ENCODE peak calls at places on chromosomes 2 and 18, in nine cellular contexts. S is AG10803; M is psoas muscle; I is neural crest cell; X is H9; U is CD4-positive, alpha-beta T cell; Q is AG04449; B is GM13976; Y is IMR-90. D is an unnamed sample.

GRCh38 chr18:48342125-48342524 is 67.1 kb downstream of the ZBTB7C start:
- DNase-seq in Y (no peak), B (no peak), U (no peak), I (no peak), X (no peak), M (no peak), S (no peak), Q (no peak), D (no peak)

GRCh38 chr2:121186261-121186660 is 98.7 kb downstream of the TFCP2L1 start:
- DNase-seq in B (no peak), Y (no peak), M (no peak), Q (no peak), I (no peak), S (no peak), X (peak; percentile 17), U (no peak), D (no peak)

GRCh38 chr2:202604699-202605098 is 30.1 kb upstream of the FAM117B start:
- DNase-seq in M (no peak), S (no peak), B (no peak), Q (no peak), U (no peak), Y (peak; percentile 38), I (no peak), X (no peak), D (no peak)

GRCh38 chr2:65265090-65266045 is 37.7 kb downstream of the ACTR2 start:
- DNase-seq in Y (peak; percentile 91), S (peak; percentile 89), Q (peak; percentile 58), B (no peak), U (no peak), I (no peak), M (no peak), X (no peak), D (no peak)

GRCh38 chr2:149741646-149742045 is 154.1 kb upstream of the MMADHC start:
- DNase-seq in U (no peak), B (no peak), S (peak; percentile 98), Q (peak; percentile 84), X (no peak), Y (peak; percentile 87), M (no peak), I (no peak), D (no peak)

GRCh38 chr2:54212456-54212855 is 43.6 kb downstream of the TSPYL6 start:
- DNase-seq in S (peak; percentile 95), X (no peak), I (no peak), Q (peak; percentile 85), M (no peak), B (no peak), Y (peak; percentile 96), U (no peak), D (no peak)

GRCh38 chr2:222000326-222000725 is 298.5 kb downstream of the PAX3 start:
- DNase-seq in S (peak; percentile 57), M (no peak), Y (peak; percentile 95), B (no peak), X (no peak), Q (peak; percentile 45), U (no peak), I (no peak), D (no peak)

GRCh38 chr2:71552356-71552755 is 99.0 kb downstream of the DYSF start:
- DNase-seq in M (peak; percentile 24), U (no peak), S (no peak), I (no peak), X (no peak), Y (no peak), B (no peak), Q (no peak), D (no peak)

GRCh38 chr2:203804766-203805484 is 62.6 kb upstream of the CTLA4 start:
- DNase-seq in S (peak; percentile 49), Q (no peak), B (no peak), I (no peak), X (no peak), Y (peak; percentile 55), M (no peak), U (no peak), D (no peak)

GRCh38 chr2:122180972-122181371 is 425.5 kb downstream of the TSN start:
- DNase-seq in S (no peak), X (no peak), I (no peak), B (no peak), Y (no peak), U (no peak), Q (no peak), M (no peak), D (no peak)

GRCh38 chr2:16553222-16553621 is 112.4 kb downstream of the CYRIA start:
- DNase-seq in Q (no peak), I (peak; percentile 44), Y (peak; percentile 33), S (peak; percentile 26), M (no peak), U (no peak), B (no peak), X (peak; percentile 37), D (no peak)

GRCh38 chr2:174605687-174606086 is 8.1 kb upstream of the WIPF1 start:
- DNase-seq in M (no peak), B (no peak), Q (no peak), Y (peak; percentile 59), U (no peak), X (no peak), S (peak; percentile 61), I (no peak), D (no peak)

GRCh38 chr2:186919272-186919671 is 70.3 kb upstream of the ZSWIM2 start:
- DNase-seq in S (peak; percentile 71), X (no peak), I (no peak), U (no peak), M (no peak), Q (peak; percentile 29), B (no peak), Y (peak; percentile 82), D (no peak)

DNA sequence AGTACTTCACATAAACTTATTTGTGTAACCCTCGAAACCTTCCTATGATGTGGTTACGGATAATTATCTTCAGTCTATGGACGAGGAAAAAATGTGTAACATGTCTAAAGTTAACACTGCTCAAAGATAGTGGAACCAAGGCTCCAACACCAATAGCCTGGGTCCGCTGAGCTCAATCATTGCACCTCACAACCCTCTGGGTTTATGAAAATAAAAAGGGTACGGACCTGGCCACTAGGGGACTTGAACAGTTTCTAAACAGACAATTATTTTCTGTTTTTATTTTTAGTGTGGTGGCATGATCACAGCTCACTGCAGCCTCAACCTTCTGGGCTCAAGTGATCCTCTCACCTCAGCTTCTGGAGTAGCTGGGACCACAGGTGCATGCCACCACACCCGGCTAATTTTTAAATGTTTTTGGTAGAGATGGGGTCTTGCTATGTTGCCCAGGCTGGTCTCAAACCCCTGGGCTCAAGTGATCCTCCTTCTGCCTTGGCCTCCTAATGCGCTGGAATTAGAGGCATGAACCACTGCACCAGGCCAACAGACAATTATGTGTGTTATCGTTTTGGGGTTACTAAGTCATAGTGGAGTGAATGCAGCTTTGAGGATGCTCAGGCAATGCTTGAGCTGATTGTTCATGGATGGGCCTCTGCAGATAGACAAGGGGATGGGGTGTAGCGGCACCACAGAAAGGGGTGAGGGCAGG is 10.1 kb downstream of the CASP8 start:
- DNase-seq in U (no peak), S (no peak), B (no peak), I (no peak), M (no peak), X (no peak), Q (no peak), Y (no peak), D (no peak)
- TF ChIP-seq CTCF in U (no peak), S (no peak), B (no peak), I (no peak), M (no peak), X (peak; percentile 24), Q (no peak), Y (no peak), D (no peak)

GRCh38 chr2:113041871-113042270 is 10.8 kb downstream of the IL36B start:
- DNase-seq in Q (no peak), U (no peak), Y (no peak), M (no peak), X (no peak), S (no peak), I (no peak), B (no peak), D (no peak)
- TF ChIP-seq CTCF in Q (no peak), U (no peak), Y (no peak), M (no peak), X (peak; percentile 57), S (no peak), I (no peak), B (no peak), D (peak; percentile 5)

DNA sequence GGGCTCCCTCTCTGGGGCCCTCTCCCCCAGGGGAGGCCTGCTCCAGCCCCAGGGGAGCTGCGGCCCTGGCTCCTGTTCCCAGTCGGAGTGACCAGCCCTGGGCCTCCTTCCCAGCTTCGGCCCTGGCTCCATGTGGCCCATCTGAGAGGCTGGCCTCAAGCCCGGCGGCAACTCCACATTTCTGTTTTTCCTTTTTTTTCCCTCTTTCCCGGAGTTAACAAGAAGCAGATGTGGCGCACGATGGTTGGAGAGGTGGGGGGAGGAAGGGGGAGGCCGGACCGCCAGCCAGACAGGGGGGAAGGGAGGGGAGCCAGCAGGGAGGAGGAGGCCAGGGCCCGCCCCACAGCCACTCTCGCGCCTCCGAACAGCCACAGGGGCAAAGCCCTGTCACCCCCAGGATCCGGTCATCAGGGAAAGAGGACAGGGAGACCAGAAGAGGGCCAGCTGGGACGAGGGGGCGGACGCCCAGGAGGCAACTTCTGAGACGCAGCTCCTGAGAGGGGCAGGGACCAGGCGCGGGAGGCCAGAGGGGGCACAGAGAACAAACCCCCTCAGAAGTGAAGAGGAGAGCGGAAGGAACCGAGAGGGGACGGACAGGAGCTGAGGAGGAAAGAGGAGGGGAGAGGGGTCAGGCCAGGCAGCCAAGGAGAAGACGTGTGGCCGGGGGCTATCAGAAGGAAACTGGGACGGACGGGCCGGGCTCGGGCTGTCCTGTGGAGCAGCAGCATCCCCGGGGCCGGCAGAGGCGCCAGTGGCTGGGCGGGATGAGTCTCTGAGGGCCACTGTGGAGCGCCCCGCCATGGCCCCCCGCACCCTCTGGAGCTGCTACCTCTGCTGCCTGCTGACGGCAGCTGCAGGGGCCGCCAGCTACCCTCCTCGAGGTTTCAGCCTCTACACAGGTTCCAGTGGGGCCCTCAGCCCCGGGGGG is at the start of gene EMILIN1:
- DNase-seq in S (peak; percentile 97), U (no peak), B (no peak), I (peak; percentile 55), X (peak; percentile 49), M (peak; percentile 90), Q (peak; percentile 83), Y (peak; percentile 96), D (no peak)
- TF ChIP-seq CTCF in S (peak; percentile 8), U (no peak), B (no peak), I (no peak), X (no peak), M (no peak), Q (peak; percentile 8), Y (no peak), D (no peak)

GRCh38 chr18:58324824-58325520 is 280.9 kb downstream of the NEDD4L start:
- DNase-seq in Q (no peak), I (no peak), Y (no peak), B (no peak), M (no peak), S (no peak), X (no peak), U (no peak), D (no peak)

GRCh38 chr18:58319719-58320118 is 275.7 kb downstream of the NEDD4L start:
- DNase-seq in S (no peak), Y (no peak), Q (no peak), U (no peak), M (no peak), I (no peak), B (no peak), X (no peak), D (no peak)

GRCh38 chr18:58325521-58325908 is 281.5 kb downstream of the NEDD4L start:
- DNase-seq in Q (no peak), B (no peak), I (no peak), M (no peak), S (peak; percentile 70), X (no peak), U (no peak), Y (peak; percentile 33), D (no peak)

GRCh38 chr18:58320907-58321561 is 277.0 kb downstream of the NEDD4L start:
- DNase-seq in I (no peak), S (no peak), M (no peak), U (no peak), X (no peak), Y (no peak), B (no peak), Q (no peak), D (no peak)

GRCh38 chr18:58321986-58322385 is 278.0 kb downstream of the NEDD4L start:
- DNase-seq in X (no peak), B (peak; percentile 80), I (no peak), U (peak; percentile 61), M (peak; percentile 79), Y (peak; percentile 74), S (peak; percentile 87), Q (no peak), D (peak; percentile 75)
- TF ChIP-seq CTCF in X (peak; percentile 66), B (peak; percentile 27), I (peak; percentile 73), U (peak; percentile 52), M (peak; percentile 74), Y (peak; percentile 62), S (peak; percentile 76), Q (peak; percentile 50), D (peak; percentile 56)